ENCODE peak calls at places on chromosomes 16 and 17, in seven cellular contexts. C is central memory CD4-positive, alpha-beta T cell; V is activated CD8-positive, alpha-beta memory T cell treated with anti-CD3 and anti-CD28 coated beads, Interleukin-2, amount 10 ng/mL, durations not matched to agents 7 days and 5 days; P is tibial nerve; B is epithelial cell of esophagus; S is posterior vena cava; H is hypothalamus. A is an unnamed sample.

GRCh38 chr17:80819422-80820164 is 172.0 kb upstream of the CHMP6 start:
- DNase-seq in C (peak), V (no peak), P (no peak), B (peak), S (no peak), H (no peak), A (no peak)

GRCh38 chr16:6193718-6194117 is 1096.1 kb upstream of the EEF2KMT start:
- DNase-seq in C (no peak), V (no peak), P (no peak), B (peak), S (no peak), H (no peak), A (no peak)

GRCh38 chr16:48276102-48276501 is 28.8 kb upstream of the ABCC11 start:
- DNase-seq in C (no peak), V (no peak), P (no peak), B (peak), S (no peak), H (no peak), A (no peak)

GRCh38 chr17:57379237-57380054 is 123.1 kb downstream of the MSI2 start:
- DNase-seq in C (no peak), V (no peak), P (no peak), B (no peak), S (no peak), H (no peak), A (no peak)

GRCh38 chr16:53745126-53745525 is 41.2 kb downstream of the FTO start:
- DNase-seq in C (no peak), V (no peak), P (no peak), B (peak), S (no peak), H (no peak), A (no peak)

GRCh38 chr17:59356543-59357218 is 25.2 kb downstream of the YPEL2 start:
- DNase-seq in C (no peak), V (no peak), P (no peak), B (peak), S (peak), H (no peak), A (no peak)

GRCh38 chr17:7912927-7913524 is 3.1 kb downstream of the RNF227 start:
- DNase-seq in C (peak), V (peak), P (no peak), B (peak), S (no peak), H (no peak), A (peak)

GRCh38 chr17:74737299-74738050 is 419 bp downstream of the RAB37 start:
- DNase-seq in C (peak), V (peak), P (no peak), B (no peak), S (no peak), H (no peak), A (no peak)

GRCh38 chr16:88816736-88817535 is 5.2 kb upstream of the APRT start:
- DNase-seq in C (no peak), V (no peak), P (no peak), B (peak), S (no peak), H (no peak), A (no peak)

GRCh38 chr16:67897231-67897630 is 4.2 kb downstream of the PSKH1 start:
- DNase-seq in C (no peak), V (no peak), P (no peak), B (peak), S (no peak), H (no peak), A (no peak)

GRCh38 chr17:39716879-39717536 is 13.3 kb downstream of the MIEN1 start:
- DNase-seq in C (no peak), V (no peak), P (no peak), B (peak), S (no peak), H (no peak), A (no peak)

GRCh38 chr16:2935418-2935817 is 23.7 kb downstream of the FLYWCH1 start:
- DNase-seq in C (no peak), V (no peak), P (no peak), B (no peak), S (no peak), H (no peak), A (no peak)

GRCh38 chr17:79522414-79522813 is 88.4 kb downstream of the RBFOX3 start:
- DNase-seq in C (no peak), V (no peak), P (no peak), B (no peak), S (no peak), H (no peak), A (no peak)

GRCh38 chr17:48393271-48393670 is 36.7 kb downstream of the SKAP1 start:
- DNase-seq in C (no peak), V (no peak), P (no peak), B (no peak), S (no peak), H (no peak), A (no peak)

GRCh38 chr17:49508061-49508865 is 13.2 kb downstream of the NGFR start:
- DNase-seq in C (no peak), V (no peak), P (no peak), B (peak), S (no peak), H (no peak), A (no peak)

GRCh38 chr17:62911106-62911505 is 54.9 kb upstream of the TANC2 start:
- DNase-seq in C (no peak), V (no peak), P (no peak), B (no peak), S (no peak), H (no peak), A (no peak)

GRCh38 chr16:85447657-85448313 is 165.3 kb upstream of the GSE1 start:
- DNase-seq in C (no peak), V (no peak), P (no peak), B (no peak), S (no peak), H (no peak), A (no peak)

GRCh38 chr16:25109643-25110042 is 1.9 kb upstream of the LCMT1 start:
- DNase-seq in C (no peak), V (no peak), P (no peak), B (peak), S (peak), H (no peak), A (peak)

GRCh38 chr16:57606847-57607501 is 21.5 kb upstream of the ADGRG1 start:
- DNase-seq in C (no peak), V (peak), P (no peak), B (no peak), S (no peak), H (no peak), A (no peak)

GRCh38 chr17:51118330-51119195 is 2.1 kb downstream of the SPAG9 start:
- DNase-seq in C (no peak), V (no peak), P (peak), B (peak), S (no peak), H (no peak), A (no peak)

GRCh38 chr16:87149051-87149450 is 168.1 kb downstream of the C16orf95 start:
- DNase-seq in C (no peak), V (no peak), P (no peak), B (no peak), S (peak), H (no peak), A (no peak)

GRCh38 chr17:1979182-1979980 is 45.8 kb downstream of the RTN4RL1 start:
- DNase-seq in C (no peak), V (no peak), P (no peak), B (no peak), S (no peak), H (no peak), A (no peak)

GRCh38 chr17:32141690-32142037 is 638 bp upstream of the RHOT1 start:
- DNase-seq in C (no peak), V (no peak), P (no peak), B (no peak), S (no peak), H (no peak), A (no peak)

GRCh38 chr17:82603981-82604448 is 44.2 kb downstream of the WDR45B start:
- DNase-seq in C (peak), V (no peak), P (peak), B (no peak), S (peak), H (peak), A (no peak)

GRCh38 chr17:73492125-73492801 is 152.0 kb downstream of the SDK2 start:
- DNase-seq in C (no peak), V (no peak), P (no peak), B (no peak), S (no peak), H (no peak), A (no peak)

GRCh38 chr16:1812732-1813163 is 13.9 kb downstream of the HAGH start:
- DNase-seq in C (peak), V (peak), P (no peak), B (peak), S (peak), H (no peak), A (no peak)

GRCh38 chr17:79019631-79020584 is 4.1 kb upstream of the C1QTNF1 start:
- DNase-seq in C (peak), V (peak), P (peak), B (peak), S (peak), H (no peak), A (peak)

GRCh38 chr16:27110524-27110896 is 43.8 kb downstream of the C16orf82 start:
- DNase-seq in C (no peak), V (no peak), P (no peak), B (no peak), S (no peak), H (no peak), A (no peak)

GRCh38 chr16:82033006-82033405 is 2.0 kb upstream of the HSD17B2 start:
- DNase-seq in C (no peak), V (no peak), P (no peak), B (peak), S (no peak), H (no peak), A (no peak)

GRCh38 chr17:12647023-12647422 is 18.7 kb upstream of the MYOCD start:
- DNase-seq in C (no peak), V (no peak), P (no peak), B (no peak), S (no peak), H (no peak), A (no peak)

GRCh38 chr16:634051-634670 is 1.9 kb downstream of the METTL26 start:
- DNase-seq in C (no peak), V (no peak), P (no peak), B (no peak), S (no peak), H (no peak), A (no peak)

GRCh38 chr17:51189628-51190027 is 23.4 kb downstream of the NME2 start:
- DNase-seq in C (no peak), V (no peak), P (no peak), B (no peak), S (no peak), H (no peak), A (no peak)

GRCh38 chr16:87407511-87408112 is 15.5 kb downstream of the MAP1LC3B start:
- DNase-seq in C (no peak), V (no peak), P (no peak), B (peak), S (peak), H (no peak), A (peak)

GRCh38 chr17:72338847-72339790 is 218.3 kb downstream of the SOX9 start:
- DNase-seq in C (no peak), V (no peak), P (no peak), B (peak), S (no peak), H (no peak), A (peak)

GRCh38 chr17:76378548-76379274 is 5.7 kb upstream of the SPHK1 start:
- DNase-seq in C (no peak), V (no peak), P (no peak), B (no peak), S (no peak), H (no peak), A (no peak)